ENCODE peak calls at places on chromosome 4, in six cellular contexts. One of them, this sample, is unnamed. For H3K4me1, the result is how much of the 10 kb centered on the place peaks cover.

GRCh38 chr4:3670521-3671519 is 95.4 kb upstream of the ADRA2C start:
- DNase-seq in suprapubic skin: peak
- DNase-seq in H1: no peak
- DNase-seq in transverse colon: no peak
- DNase-seq in sigmoid colon: no peak
- DNase-seq in upper lobe of left lung: no peak
- DNase-seq in this sample: peak

GRCh38 chr4:56466910-56467283 is 520 bp upstream of the SRP72 start:
- DNase-seq in suprapubic skin: no peak
- DNase-seq in H1: no peak
- DNase-seq in upper lobe of left lung: no peak
- DNase-seq in sigmoid colon: no peak
- DNase-seq in transverse colon: no peak
- DNase-seq in this sample: no peak

GRCh38 chr4:73127839-73128448 is 58.4 kb upstream of the COX18 start:
- DNase-seq in upper lobe of left lung: no peak
- DNase-seq in sigmoid colon: no peak
- DNase-seq in transverse colon: no peak
- DNase-seq in H1: no peak
- DNase-seq in suprapubic skin: no peak
- DNase-seq in this sample: no peak

GRCh38 chr4:6770581-6771228 is 11.8 kb upstream of the KIAA0232 start:
- DNase-seq in sigmoid colon: peak
- DNase-seq in upper lobe of left lung: no peak
- DNase-seq in transverse colon: no peak
- DNase-seq in H1: no peak
- DNase-seq in suprapubic skin: peak
- DNase-seq in this sample: peak

GRCh38 chr4:185165605-185166063 is 22.6 kb downstream of the SLC25A4 start:
- DNase-seq in sigmoid colon: no peak
- DNase-seq in H1: no peak
- DNase-seq in upper lobe of left lung: no peak
- DNase-seq in transverse colon: no peak
- DNase-seq in suprapubic skin: no peak
- DNase-seq in this sample: no peak

GRCh38 chr4:81136161-81136910 is 78.7 kb downstream of the PRKG2 start:
- DNase-seq in transverse colon: no peak
- DNase-seq in sigmoid colon: peak
- DNase-seq in H1: no peak
- DNase-seq in upper lobe of left lung: no peak
- DNase-seq in suprapubic skin: no peak
- DNase-seq in this sample: no peak

GRCh38 chr4:2660596-2661211 is 95.4 kb downstream of the TNIP2 start:
- DNase-seq in sigmoid colon: peak
- DNase-seq in suprapubic skin: no peak
- DNase-seq in upper lobe of left lung: no peak
- DNase-seq in transverse colon: no peak
- DNase-seq in H1: no peak
- DNase-seq in this sample: no peak

GRCh38 chr4:153535735-153536494 is 69.8 kb downstream of the TMEM131L start:
- DNase-seq in H1: peak
- DNase-seq in suprapubic skin: no peak
- DNase-seq in upper lobe of left lung: no peak
- DNase-seq in sigmoid colon: no peak
- DNase-seq in transverse colon: no peak
- DNase-seq in this sample: no peak

GRCh38 chr4:39032218-39033085 is at the start of gene TMEM156:
- DNase-seq in suprapubic skin: no peak
- DNase-seq in upper lobe of left lung: no peak
- DNase-seq in sigmoid colon: no peak
- DNase-seq in transverse colon: no peak
- DNase-seq in H1: no peak
- DNase-seq in this sample: no peak

GRCh38 chr4:4864940-4865704 is 5.7 kb downstream of the MSX1 start:
- DNase-seq in H1: no peak
- DNase-seq in sigmoid colon: no peak
- DNase-seq in upper lobe of left lung: no peak
- DNase-seq in transverse colon: no peak
- DNase-seq in suprapubic skin: no peak
- DNase-seq in this sample: peak

GRCh38 chr4:53599632-53600031 is 8.3 kb upstream of the LNX1 start:
- DNase-seq in upper lobe of left lung: no peak
- DNase-seq in sigmoid colon: no peak
- DNase-seq in H1: no peak
- DNase-seq in suprapubic skin: no peak
- DNase-seq in transverse colon: no peak
- DNase-seq in this sample: no peak

GRCh38 chr4:929970-930625 is 2.0 kb downstream of the GAK start:
- DNase-seq in H1: no peak
- DNase-seq in sigmoid colon: no peak
- DNase-seq in suprapubic skin: peak
- DNase-seq in upper lobe of left lung: peak
- DNase-seq in transverse colon: no peak
- DNase-seq in this sample: peak

GRCh38 chr4:169099775-169100180 is 89.7 kb upstream of the CBR4 start:
- DNase-seq in H1: no peak
- DNase-seq in upper lobe of left lung: no peak
- DNase-seq in sigmoid colon: peak
- DNase-seq in suprapubic skin: no peak
- DNase-seq in transverse colon: no peak
- DNase-seq in this sample: no peak

GRCh38 chr4:158176108-158176507 is 3.3 kb upstream of the GASK1B start:
- DNase-seq in transverse colon: peak
- DNase-seq in sigmoid colon: no peak
- DNase-seq in suprapubic skin: no peak
- DNase-seq in upper lobe of left lung: peak
- DNase-seq in H1: no peak
- DNase-seq in this sample: no peak
- TF ChIP-seq POLR2AphosphoS5 in transverse colon: no peak
- TF ChIP-seq POLR2AphosphoS5 in sigmoid colon: no peak
- TF ChIP-seq POLR2AphosphoS5 in suprapubic skin: no peak
- TF ChIP-seq POLR2AphosphoS5 in upper lobe of left lung: no peak
- TF ChIP-seq POLR2AphosphoS5 in H1: no peak
- TF ChIP-seq POLR2AphosphoS5 in this sample: no peak

GRCh38 chr4:83552085-83552484 is 16.2 kb downstream of the GPAT3 start:
- DNase-seq in transverse colon: no peak
- DNase-seq in sigmoid colon: no peak
- DNase-seq in upper lobe of left lung: no peak
- DNase-seq in H1: no peak
- DNase-seq in suprapubic skin: no peak
- DNase-seq in this sample: no peak
- H3K4me1 ChIP-seq in transverse colon: under half
- H3K4me1 ChIP-seq in sigmoid colon: under half
- H3K4me1 ChIP-seq in upper lobe of left lung: under half
- H3K4me1 ChIP-seq in H1: under half
- H3K4me1 ChIP-seq in suprapubic skin: under half
- H3K4me1 ChIP-seq in this sample: under half

DNA sequence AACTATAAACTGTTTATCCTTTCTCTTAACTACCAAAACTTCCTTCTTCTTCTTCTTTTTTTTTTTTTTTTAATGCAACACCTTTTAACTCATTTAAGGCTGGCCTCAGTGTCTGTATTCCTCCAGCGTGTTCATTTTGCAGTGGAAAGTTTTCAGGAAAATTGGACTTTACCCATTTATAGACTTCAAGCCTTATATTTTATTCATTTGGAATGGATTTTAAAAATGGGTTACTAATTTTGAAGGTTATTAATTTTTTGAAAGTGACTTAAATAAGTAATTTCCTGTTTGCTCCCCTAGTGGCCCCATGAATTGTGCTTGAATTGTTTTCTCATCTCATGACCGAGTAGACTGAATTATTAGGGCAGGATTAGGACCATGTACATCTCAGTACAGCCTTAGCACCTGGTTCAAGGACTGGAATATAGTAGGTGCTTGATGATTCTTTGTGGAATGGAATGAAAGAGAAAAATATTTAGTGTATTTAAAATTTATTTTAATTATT is 282.7 kb downstream of the ANKRD50 start:
- DNase-seq in transverse colon: no peak
- DNase-seq in upper lobe of left lung: no peak
- DNase-seq in H1: no peak
- DNase-seq in suprapubic skin: no peak
- DNase-seq in sigmoid colon: no peak
- DNase-seq in this sample: no peak
- TF ChIP-seq POLR2AphosphoS5 in transverse colon: no peak
- TF ChIP-seq POLR2AphosphoS5 in upper lobe of left lung: no peak
- TF ChIP-seq POLR2AphosphoS5 in H1: no peak
- TF ChIP-seq POLR2AphosphoS5 in suprapubic skin: no peak
- TF ChIP-seq POLR2AphosphoS5 in sigmoid colon: no peak
- TF ChIP-seq POLR2AphosphoS5 in this sample: no peak

DNA sequence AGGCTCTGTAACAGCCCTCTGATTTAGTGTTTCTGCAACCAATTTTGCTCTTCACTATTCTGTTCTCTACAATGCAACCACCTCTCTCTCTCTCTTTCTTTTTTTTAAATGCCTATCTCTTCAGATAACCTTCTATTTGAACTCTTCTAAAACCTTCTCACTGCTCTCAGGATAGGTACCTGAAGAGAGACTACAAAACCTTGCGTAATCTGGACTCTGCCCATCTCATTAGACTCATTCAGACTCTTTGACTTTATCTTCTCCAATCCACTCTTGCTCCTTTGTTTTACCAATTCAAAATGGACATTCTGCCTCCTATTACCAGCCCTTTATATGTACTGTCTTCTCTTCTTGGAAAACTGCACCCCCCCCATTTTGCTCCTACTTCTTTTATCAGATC is 291.6 kb downstream of the CAMK2D start:
- DNase-seq in transverse colon: no peak
- DNase-seq in sigmoid colon: no peak
- DNase-seq in suprapubic skin: no peak
- DNase-seq in H1: no peak
- DNase-seq in upper lobe of left lung: no peak
- DNase-seq in this sample: no peak
- H3K4me1 ChIP-seq in transverse colon: under half
- H3K4me1 ChIP-seq in sigmoid colon: half or more
- H3K4me1 ChIP-seq in suprapubic skin: under half
- H3K4me1 ChIP-seq in H1: under half
- H3K4me1 ChIP-seq in upper lobe of left lung: under half
- H3K4me1 ChIP-seq in this sample: under half

GRCh38 chr4:174596513-174596912 is 74.2 kb upstream of the HPGD start:
- DNase-seq in transverse colon: no peak
- DNase-seq in suprapubic skin: no peak
- DNase-seq in upper lobe of left lung: no peak
- DNase-seq in H1: no peak
- DNase-seq in sigmoid colon: no peak
- DNase-seq in this sample: no peak
- TF ChIP-seq POLR2AphosphoS5 in transverse colon: no peak
- TF ChIP-seq POLR2AphosphoS5 in suprapubic skin: no peak
- TF ChIP-seq POLR2AphosphoS5 in upper lobe of left lung: no peak
- TF ChIP-seq POLR2AphosphoS5 in H1: no peak
- TF ChIP-seq POLR2AphosphoS5 in sigmoid colon: no peak
- TF ChIP-seq POLR2AphosphoS5 in this sample: no peak

GRCh38 chr4:76001760-76002159 is 5.5 kb downstream of the CXCL9 start:
- DNase-seq in upper lobe of left lung: no peak
- DNase-seq in suprapubic skin: no peak
- DNase-seq in H1: no peak
- DNase-seq in transverse colon: no peak
- DNase-seq in sigmoid colon: no peak
- DNase-seq in this sample: no peak
- H3K4me1 ChIP-seq in upper lobe of left lung: under half
- H3K4me1 ChIP-seq in suprapubic skin: under half
- H3K4me1 ChIP-seq in H1: under half
- H3K4me1 ChIP-seq in transverse colon: under half
- H3K4me1 ChIP-seq in sigmoid colon: under half
- H3K4me1 ChIP-seq in this sample: under half

DNA sequence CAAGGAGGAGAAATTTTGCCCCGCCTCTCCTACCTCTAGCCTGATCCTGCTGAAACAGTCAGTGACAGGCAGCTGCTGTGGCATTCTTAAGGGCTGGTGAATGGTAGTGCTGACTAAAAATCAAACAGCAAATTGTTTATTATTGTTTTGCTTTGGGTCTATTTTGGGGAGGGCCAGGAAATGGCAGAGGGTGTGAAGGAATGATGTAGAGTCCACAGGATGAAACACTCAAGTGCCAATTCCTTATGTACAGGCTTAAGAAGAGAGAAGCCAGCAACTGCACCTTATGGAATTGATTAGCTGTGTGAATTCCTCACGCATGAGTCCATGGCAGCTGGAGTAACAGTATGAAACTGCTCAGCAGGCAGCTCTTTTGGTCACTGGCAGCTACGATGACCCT is 39.7 kb downstream of the VEGFC start:
- DNase-seq in transverse colon: no peak
- DNase-seq in upper lobe of left lung: no peak
- DNase-seq in sigmoid colon: no peak
- DNase-seq in suprapubic skin: no peak
- DNase-seq in H1: no peak
- DNase-seq in this sample: no peak
- TF ChIP-seq POLR2AphosphoS5 in transverse colon: no peak
- TF ChIP-seq POLR2AphosphoS5 in upper lobe of left lung: no peak
- TF ChIP-seq POLR2AphosphoS5 in sigmoid colon: no peak
- TF ChIP-seq POLR2AphosphoS5 in suprapubic skin: no peak
- TF ChIP-seq POLR2AphosphoS5 in H1: no peak
- TF ChIP-seq POLR2AphosphoS5 in this sample: no peak

GRCh38 chr4:151534195-151534594 is 125.2 kb downstream of the FHIP1A start:
- DNase-seq in H1: no peak
- DNase-seq in sigmoid colon: no peak
- DNase-seq in upper lobe of left lung: no peak
- DNase-seq in suprapubic skin: no peak
- DNase-seq in transverse colon: no peak
- DNase-seq in this sample: no peak

GRCh38 chr4:151541438-151542071 is 132.6 kb downstream of the FHIP1A start:
- DNase-seq in transverse colon: no peak
- DNase-seq in upper lobe of left lung: no peak
- DNase-seq in sigmoid colon: no peak
- DNase-seq in suprapubic skin: no peak
- DNase-seq in H1: no peak
- DNase-seq in this sample: no peak

GRCh38 chr4:151537726-151538125 is 128.8 kb downstream of the FHIP1A start:
- DNase-seq in suprapubic skin: no peak
- DNase-seq in H1: no peak
- DNase-seq in sigmoid colon: no peak
- DNase-seq in upper lobe of left lung: no peak
- DNase-seq in transverse colon: no peak
- DNase-seq in this sample: no peak

GRCh38 chr4:151540728-151541437 is 131.9 kb downstream of the FHIP1A start:
- DNase-seq in suprapubic skin: no peak
- DNase-seq in transverse colon: peak
- DNase-seq in upper lobe of left lung: no peak
- DNase-seq in H1: no peak
- DNase-seq in sigmoid colon: no peak
- DNase-seq in this sample: no peak

GRCh38 chr4:151538963-151539362 is 130.0 kb downstream of the FHIP1A start:
- DNase-seq in upper lobe of left lung: no peak
- DNase-seq in suprapubic skin: no peak
- DNase-seq in transverse colon: no peak
- DNase-seq in sigmoid colon: no peak
- DNase-seq in H1: no peak
- DNase-seq in this sample: no peak
- H3K4me1 ChIP-seq in upper lobe of left lung: under half
- H3K4me1 ChIP-seq in suprapubic skin: under half
- H3K4me1 ChIP-seq in transverse colon: under half
- H3K4me1 ChIP-seq in sigmoid colon: under half
- H3K4me1 ChIP-seq in H1: under half
- H3K4me1 ChIP-seq in this sample: under half

GRCh38 chr4:24488399-24489164 is 95.8 kb downstream of the DHX15 start:
- DNase-seq in sigmoid colon: peak
- DNase-seq in suprapubic skin: peak
- DNase-seq in transverse colon: peak
- DNase-seq in upper lobe of left lung: peak
- DNase-seq in H1: no peak
- DNase-seq in this sample: peak

GRCh38 chr4:24495388-24495787 is 89.0 kb downstream of the DHX15 start:
- DNase-seq in suprapubic skin: no peak
- DNase-seq in sigmoid colon: no peak
- DNase-seq in H1: no peak
- DNase-seq in upper lobe of left lung: no peak
- DNase-seq in transverse colon: no peak
- DNase-seq in this sample: no peak

GRCh38 chr4:24489870-24490269 is 94.5 kb downstream of the DHX15 start:
- DNase-seq in upper lobe of left lung: no peak
- DNase-seq in suprapubic skin: no peak
- DNase-seq in H1: no peak
- DNase-seq in transverse colon: no peak
- DNase-seq in sigmoid colon: peak
- DNase-seq in this sample: no peak
- TF ChIP-seq POLR2AphosphoS5 in upper lobe of left lung: peak
- TF ChIP-seq POLR2AphosphoS5 in suprapubic skin: no peak
- TF ChIP-seq POLR2AphosphoS5 in H1: no peak
- TF ChIP-seq POLR2AphosphoS5 in transverse colon: peak
- TF ChIP-seq POLR2AphosphoS5 in sigmoid colon: no peak
- TF ChIP-seq POLR2AphosphoS5 in this sample: no peak